ENCODE peak calls at places on chromosomes 4 and X, in four cellular contexts. P is astrocyte of the spinal cord, Y is PC-9, V is fibroblast of mammary gland. S is an unnamed sample.
A peak's percentile ranks its signal among the peaks of the same experiment; 100 is the strongest.

GRCh38 chrX:1416327-1416784 is 24.4 kb upstream of the SLC25A6 start:
- DNase-seq in P (no peak), Y (no peak), V (no peak), S (no peak)

GRCh38 chr4:102623622-102624021 is 122.5 kb downstream of the NFKB1 start:
- DNase-seq in P (peak; percentile 82), Y (no peak), V (peak; percentile 61), S (no peak)

GRCh38 chr4:8236920-8237195 is 32.7 kb upstream of the HTRA3 start:
- DNase-seq in P (no peak), Y (no peak), V (no peak), S (no peak)

GRCh38 chr4:3516836-3517730 is 15.1 kb downstream of the LRPAP1 start:
- DNase-seq in P (no peak), Y (no peak), V (no peak), S (no peak)

GRCh38 chr4:24416293-24416692 is 168.1 kb downstream of the DHX15 start:
- DNase-seq in P (no peak), Y (no peak), V (no peak), S (no peak)

GRCh38 chr4:148946271-148946670 is 504.1 kb upstream of the NR3C2 start:
- DNase-seq in P (no peak), Y (no peak), V (no peak), S (no peak)

GRCh38 chr4:87299898-87300297 is 22.8 kb downstream of the HSD17B13 start:
- DNase-seq in P (no peak), Y (no peak), V (no peak), S (no peak)

GRCh38 chr4:15333692-15334633 is 93.9 kb upstream of the C1QTNF7 start:
- DNase-seq in P (peak; percentile 68), Y (no peak), V (peak; percentile 89), S (no peak)

GRCh38 chr4:175671491-175671934 is 140.6 kb downstream of the GPM6A start:
- DNase-seq in P (no peak), Y (peak; percentile 14), V (no peak), S (no peak)

DNA sequence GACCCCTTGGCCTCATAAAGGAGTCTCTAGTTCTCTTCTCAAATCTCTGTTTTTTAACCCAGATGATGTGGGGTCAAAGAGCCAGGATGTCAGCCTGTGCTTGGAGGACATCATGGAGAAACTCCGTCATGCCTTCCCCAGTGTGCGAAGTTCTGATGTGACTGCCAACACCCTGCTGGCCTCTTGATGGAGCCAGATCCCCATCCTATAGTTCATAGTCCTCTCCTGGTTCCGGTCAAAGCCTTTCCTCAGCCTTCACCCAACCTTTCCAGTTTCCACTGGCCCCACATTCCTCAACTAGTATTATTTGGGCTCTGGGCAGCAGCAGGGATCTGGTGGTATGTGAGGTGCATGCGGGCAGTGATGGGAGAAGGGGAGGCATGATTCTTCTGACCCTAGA is 30.7 kb downstream of the TAF7L start:
- DNase-seq in P (no peak), Y (no peak), V (peak; percentile 25), S (no peak)
- TF ChIP-seq CTCF in P (no peak), Y (peak; percentile 35), V (peak; percentile 39), S (no peak)

GRCh38 chr4:2280531-2281300 is 18.8 kb upstream of the MXD4 start:
- DNase-seq in P (no peak), Y (no peak), V (no peak), S (no peak)
- TF ChIP-seq CTCF in P (no peak), Y (no peak), V (peak; percentile 5), S (no peak)

GRCh38 chr4:98627883-98628282 is 30.5 kb downstream of the TSPAN5 start:
- DNase-seq in P (peak; percentile 74), Y (no peak), V (peak; percentile 78), S (no peak)

GRCh38 chr4:98625399-98625798 is 33.0 kb downstream of the TSPAN5 start:
- DNase-seq in P (no peak), Y (no peak), V (no peak), S (no peak)

GRCh38 chr4:98625920-98626319 is 32.5 kb downstream of the TSPAN5 start:
- DNase-seq in P (no peak), Y (no peak), V (no peak), S (no peak)

GRCh38 chr4:98627477-98627876 is 30.9 kb downstream of the TSPAN5 start:
- DNase-seq in P (peak; percentile 72), Y (no peak), V (peak; percentile 33), S (no peak)

DNA sequence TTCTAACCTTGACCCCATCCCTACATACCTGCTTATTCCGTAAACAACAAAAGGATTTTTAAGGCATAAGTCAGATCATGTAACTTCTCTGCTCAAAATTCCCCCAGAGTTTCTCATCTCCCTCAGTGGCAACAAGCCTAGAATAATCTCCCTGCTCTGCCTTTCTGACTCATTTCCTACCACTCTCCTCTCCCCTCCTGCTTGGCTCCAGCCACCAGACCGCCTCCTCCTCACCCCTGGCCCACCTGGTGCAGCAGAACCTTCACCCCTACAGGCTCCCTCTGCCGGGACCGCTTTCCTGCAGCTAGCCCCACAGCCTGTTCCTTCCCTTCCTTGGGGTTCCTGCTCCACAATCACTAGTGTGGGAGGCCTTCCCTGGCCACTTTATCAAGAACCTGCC is 32.1 kb downstream of the TSPAN5 start:
- DNase-seq in P (peak; percentile 93), Y (peak; percentile 52), V (peak; percentile 93), S (no peak)
- TF ChIP-seq CTCF in P (peak; percentile 30), Y (no peak), V (peak; percentile 25), S (no peak)

GRCh38 chr4:39286263-39286662 is 79.9 kb downstream of the RFC1 start:
- DNase-seq in P (no peak), Y (no peak), V (no peak), S (no peak)

GRCh38 chr4:39285853-39286252 is 80.3 kb downstream of the RFC1 start:
- DNase-seq in P (no peak), Y (no peak), V (no peak), S (no peak)

GRCh38 chr4:39279416-39279815 is 86.7 kb downstream of the RFC1 start:
- DNase-seq in P (no peak), Y (no peak), V (no peak), S (no peak)

GRCh38 chr4:39280770-39281169 is 85.4 kb downstream of the RFC1 start:
- DNase-seq in P (no peak), Y (no peak), V (no peak), S (no peak)

GRCh38 chr4:39285111-39285795 is 80.9 kb downstream of the RFC1 start:
- DNase-seq in P (no peak), Y (no peak), V (no peak), S (no peak)
- TF ChIP-seq CTCF in P (no peak), Y (no peak), V (no peak), S (no peak)

GRCh38 chr4:139763205-139763604 is 97.6 kb downstream of the MGST2 start:
- DNase-seq in P (no peak), Y (no peak), V (no peak), S (no peak)
- TF ChIP-seq CTCF in P (no peak), Y (no peak), V (no peak), S (no peak)

DNA sequence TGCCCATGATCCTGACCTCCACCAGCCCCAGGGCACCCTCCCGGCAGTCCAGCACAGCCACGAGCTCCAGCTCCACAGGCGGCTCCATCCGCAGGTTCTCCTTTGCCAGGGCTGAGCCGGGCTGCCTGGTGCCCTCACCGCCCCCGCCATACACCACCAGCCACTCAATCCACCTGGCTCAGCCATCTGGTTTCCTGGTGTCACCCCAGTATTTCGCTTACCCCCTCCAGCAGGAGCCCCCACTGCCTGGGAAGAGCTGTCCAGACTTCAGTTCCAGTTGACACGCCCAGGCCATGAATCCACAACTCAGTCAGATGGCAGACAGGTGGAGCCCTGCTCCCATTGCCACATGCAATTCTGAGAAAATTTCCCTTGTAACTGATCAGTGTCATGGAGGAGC is 3.9 kb downstream of the SHISA3 start:
- DNase-seq in P (no peak), Y (no peak), V (no peak), S (no peak)
- TF ChIP-seq CTCF in P (no peak), Y (no peak), V (no peak), S (no peak)

GRCh38 chr4:123661080-123661737 is 264.6 kb downstream of the SPRY1 start:
- DNase-seq in P (peak; percentile 51), Y (no peak), V (peak; percentile 45), S (no peak)
- TF ChIP-seq CTCF in P (peak; percentile 49), Y (peak; percentile 89), V (peak; percentile 62), S (no peak)

GRCh38 chr4:74038161-74039064 is at the start of gene CXCL3:
- DNase-seq in P (peak; percentile 73), Y (peak; percentile 44), V (peak; percentile 63), S (no peak)
- TF ChIP-seq CTCF in P (peak; percentile 23), Y (peak; percentile 50), V (no peak), S (peak; percentile 4)

GRCh38 chrX:25191403-25191802 is 175.6 kb upstream of the ARX start:
- DNase-seq in P (no peak), Y (no peak), V (no peak), S (no peak)
- TF ChIP-seq CTCF in P (peak; percentile 8), Y (peak; percentile 34), V (no peak), S (peak; percentile 10)